ENCODE peak calls at places on chromosomes 4 and X, in four cellular contexts. F is left cardiac atrium, O is neural crest cell, Q is astrocyte of the spinal cord. K is an unnamed sample.

GRCh38 chrX:74578137-74578536 is 36.3 kb downstream of the RLIM start:
- DNase-seq in O (no peak), F (no peak), Q (no peak), K (no peak)

GRCh38 chr4:83964996-83965541 is 429.2 kb downstream of the GPAT3 start:
- DNase-seq in Q (peak; percentile 57), O (no peak), F (no peak), K (no peak)

GRCh38 chr4:21948347-21949072 is at the start of gene KCNIP4:
- DNase-seq in O (peak; percentile 39), Q (peak; percentile 27), F (peak; percentile 17), K (peak; percentile 69)

GRCh38 chr4:170446782-170447181 is 357.0 kb upstream of the AADAT start:
- DNase-seq in Q (no peak), F (no peak), O (no peak), K (no peak)

GRCh38 chr4:151676301-151676700 is 84.5 kb downstream of the GATB start:
- DNase-seq in O (no peak), F (no peak), Q (peak; percentile 82), K (no peak)

GRCh38 chr4:102259081-102259480 is 86.2 kb downstream of the SLC39A8 start:
- DNase-seq in O (no peak), F (no peak), Q (no peak), K (no peak)

GRCh38 chr4:151067316-151067715 is 32.1 kb upstream of the RPS3A start:
- DNase-seq in Q (no peak), F (no peak), O (no peak), K (no peak)

GRCh38 chr4:38202223-38202622 is 242.0 kb downstream of the PTTG2 start:
- DNase-seq in F (no peak), O (no peak), Q (no peak), K (no peak)

GRCh38 chr4:163486321-163486720 is 8.2 kb upstream of the TMA16 start:
- DNase-seq in O (no peak), F (no peak), Q (no peak), K (no peak)

GRCh38 chrX:40908026-40908425 is 172.7 kb upstream of the MED14 start:
- DNase-seq in F (no peak), Q (peak; percentile 32), O (no peak), K (no peak)

GRCh38 chr4:108336076-108336475 is 167.3 kb upstream of the LEF1 start:
- DNase-seq in O (no peak), F (no peak), Q (peak; percentile 62), K (no peak)

GRCh38 chrX:110412971-110413726 is 54.5 kb downstream of the RTL9 start:
- DNase-seq in O (peak; percentile 88), Q (peak; percentile 69), F (peak; percentile 73), K (peak; percentile 89)

GRCh38 chr4:18529482-18529881 is 507.9 kb upstream of the LCORL start:
- DNase-seq in Q (no peak), F (no peak), O (no peak), K (no peak)

GRCh38 chr4:76463568-76463967 is 28.5 kb downstream of the SHROOM3 start:
- DNase-seq in Q (no peak), O (no peak), F (no peak), K (no peak)

GRCh38 chr4:1290165-1290977 is 680 bp downstream of the MAEA start:
- DNase-seq in O (no peak), Q (no peak), F (no peak), K (peak; percentile 76)

GRCh38 chr4:13920901-13921300 is 293.4 kb upstream of the BOD1L1 start:
- DNase-seq in F (peak; percentile 41), O (no peak), Q (peak; percentile 100), K (no peak)

GRCh38 chr4:104017213-104017612 is 297.4 kb upstream of the TACR3 start:
- DNase-seq in Q (no peak), O (no peak), F (no peak), K (no peak)

GRCh38 chrX:102043380-102043779 is 82.1 kb upstream of the TCEAL2 start:
- DNase-seq in O (no peak), Q (no peak), F (no peak), K (peak; percentile 25)

GRCh38 chr4:48268956-48269860 is at the start of gene TEC:
- DNase-seq in Q (no peak), F (peak; percentile 71), O (peak; percentile 52), K (no peak)

GRCh38 chrX:72373136-72373535 is 67.4 kb upstream of the CITED1 start:
- DNase-seq in F (no peak), Q (no peak), O (no peak), K (no peak)

GRCh38 chr4:152072001-152072485 is 311.2 kb upstream of the GATB start:
- DNase-seq in F (peak; percentile 53), Q (peak; percentile 21), O (no peak), K (no peak)

GRCh38 chr4:184845367-184846011 is 19.7 kb upstream of the ACSL1 start:
- DNase-seq in Q (peak; percentile 58), F (no peak), O (no peak), K (no peak)

GRCh38 chrX:30762754-30763153 is 109.5 kb downstream of the GK start:
- DNase-seq in Q (no peak), O (no peak), F (no peak), K (no peak)

GRCh38 chr4:61427818-61428495 is 227.8 kb downstream of the ADGRL3 start:
- DNase-seq in F (no peak), Q (peak; percentile 29), O (no peak), K (no peak)

GRCh38 chr4:41814565-41814964 is 66.0 kb upstream of the PHOX2B start:
- DNase-seq in Q (peak; percentile 1), O (peak; percentile 34), F (no peak), K (no peak)

GRCh38 chr4:15479913-15480185 is 10.2 kb downstream of the CC2D2A start:
- DNase-seq in Q (peak; percentile 57), O (no peak), F (no peak), K (no peak)

GRCh38 chr4:144421839-144422565 is 224.0 kb upstream of the HHIP start:
- DNase-seq in O (no peak), F (no peak), Q (no peak), K (no peak)

GRCh38 chr4:140099993-140100392 is 54.0 kb downstream of the MAML3 start:
- DNase-seq in Q (no peak), O (no peak), F (peak; percentile 45), K (peak; percentile 77)

GRCh38 chr4:125187221-125187620 is 127.5 kb upstream of the FAT4 start:
- DNase-seq in O (no peak), Q (peak; percentile 85), F (no peak), K (no peak)

GRCh38 chr4:71406459-71406963 is 67.7 kb downstream of the SLC4A4 start:
- DNase-seq in O (no peak), F (no peak), Q (peak; percentile 27), K (no peak)

GRCh38 chr4:7402526-7402925 is 32.2 kb downstream of the PSAPL1 start:
- DNase-seq in F (no peak), Q (no peak), O (no peak), K (no peak)

GRCh38 chr4:100913685-100914084 is 395.9 kb upstream of the EMCN start:
- DNase-seq in O (no peak), Q (no peak), F (no peak), K (no peak)

GRCh38 chrX:7067266-7067665 is 80.2 kb upstream of the STS start:
- DNase-seq in O (no peak), F (no peak), Q (no peak), K (no peak)

GRCh38 chrX:139563251-139563650 is 32.7 kb downstream of the F9 start:
- DNase-seq in Q (peak; percentile 19), F (no peak), O (no peak), K (no peak)